ENCODE peak calls at places on chromosomes 16 and 17, in four cellular contexts. N, D, K and Z are unnamed samples.

GRCh38 chr16:30069575-30070462 is 4.3 kb downstream of the ALDOA start:
- DNase-seq in D (no peak), N (no peak), K (no peak), Z (peak)

GRCh38 chr17:19378416-19379293 is at the start of gene MAPK7:
- DNase-seq in N (no peak), K (no peak), D (no peak), Z (no peak)

GRCh38 chr17:28735242-28735722 is 6.7 kb downstream of the NEK8 start:
- DNase-seq in D (peak), N (no peak), K (no peak), Z (no peak)

GRCh38 chr17:74356640-74357465 is 4.8 kb downstream of the BTBD17 start:
- DNase-seq in D (no peak), N (peak), K (no peak), Z (no peak)

GRCh38 chr17:72710834-72711233 is 381.7 kb downstream of the SLC39A11 start:
- DNase-seq in K (peak), D (no peak), N (no peak), Z (no peak)

GRCh38 chr17:80845863-80846671 is 145.6 kb upstream of the CHMP6 start:
- DNase-seq in K (no peak), D (no peak), N (no peak), Z (no peak)

GRCh38 chr16:9364721-9365693 is 273.6 kb downstream of the HAPSTR1 start:
- DNase-seq in K (peak), N (no peak), D (no peak), Z (peak)

GRCh38 chr16:50297301-50298074 is 31.1 kb downstream of the ADCY7 start:
- DNase-seq in K (peak), D (no peak), N (no peak), Z (peak)

GRCh38 chr17:9628509-9628908 is 16.8 kb upstream of the USP43 start:
- DNase-seq in N (no peak), K (no peak), D (no peak), Z (no peak)

GRCh38 chr17:4332296-4332970 is 34.0 kb downstream of the UBE2G1 start:
- DNase-seq in K (no peak), D (no peak), N (peak), Z (no peak)

GRCh38 chr16:46727630-46728029 is 20.5 kb downstream of the MYLK3 start:
- DNase-seq in D (no peak), N (no peak), K (no peak), Z (no peak)

GRCh38 chr17:82437325-82437668 is 13.3 kb downstream of the CYBC1 start:
- DNase-seq in N (no peak), D (no peak), K (no peak), Z (peak)

GRCh38 chr17:6054372-6054771 is 15.8 kb upstream of the WSCD1 start:
- DNase-seq in N (no peak), D (no peak), K (no peak), Z (no peak)

GRCh38 chr17:40069751-40070643 is 7.2 kb downstream of the THRA start:
- DNase-seq in D (peak), K (no peak), N (no peak), Z (peak)

GRCh38 chr17:1142503-1143095 is 37.2 kb downstream of the ABR start:
- DNase-seq in N (no peak), K (no peak), D (no peak), Z (no peak)

GRCh38 chr16:17939723-17940122 is 396.8 kb downstream of the NPIPA8 start:
- DNase-seq in D (no peak), K (no peak), N (no peak), Z (no peak)

GRCh38 chr16:79560923-79561322 is 39.6 kb downstream of the MAF start:
- DNase-seq in K (no peak), N (no peak), D (no peak), Z (no peak)

GRCh38 chr17:49566668-49567071 is 9.0 kb upstream of the NXPH3 start:
- DNase-seq in N (no peak), D (no peak), K (no peak), Z (no peak)

GRCh38 chr16:64132686-64133085 is 989.2 kb downstream of the CDH11 start:
- DNase-seq in D (no peak), N (no peak), K (no peak), Z (no peak)

GRCh38 chr16:3909791-3910583 is 29.5 kb upstream of the CREBBP start:
- DNase-seq in D (no peak), N (no peak), K (no peak), Z (no peak)

GRCh38 chr17:45334701-45335677 is 18.2 kb upstream of the MAP3K14 start:
- DNase-seq in N (no peak), K (no peak), D (no peak), Z (no peak)

GRCh38 chr17:65820306-65820705 is 258.9 kb upstream of the AXIN2 start:
- DNase-seq in D (no peak), K (no peak), N (no peak), Z (no peak)

GRCh38 chr17:61635913-61636432 is 45.0 kb upstream of the NACA2 start:
- DNase-seq in K (peak), D (peak), N (peak), Z (peak)

GRCh38 chr16:46866286-46866685 is 17.9 kb upstream of the GPT2 start:
- DNase-seq in N (no peak), D (no peak), K (no peak), Z (no peak)

GRCh38 chr17:3827124-3827773 is 18.8 kb downstream of the NCBP3 start:
- DNase-seq in D (peak), N (peak), K (peak), Z (peak)

GRCh38 chr16:88299751-88300462 is 82.9 kb upstream of the ZNF469 start:
- DNase-seq in D (no peak), N (no peak), K (no peak), Z (no peak)

GRCh38 chr16:70298988-70299938 is at the start of gene DDX19B:
- DNase-seq in D (peak), K (peak), N (peak), Z (peak)

GRCh38 chr17:82303944-82304808 is 13.2 kb downstream of the CD7 start:
- DNase-seq in K (no peak), D (peak), N (no peak), Z (peak)

DNA sequence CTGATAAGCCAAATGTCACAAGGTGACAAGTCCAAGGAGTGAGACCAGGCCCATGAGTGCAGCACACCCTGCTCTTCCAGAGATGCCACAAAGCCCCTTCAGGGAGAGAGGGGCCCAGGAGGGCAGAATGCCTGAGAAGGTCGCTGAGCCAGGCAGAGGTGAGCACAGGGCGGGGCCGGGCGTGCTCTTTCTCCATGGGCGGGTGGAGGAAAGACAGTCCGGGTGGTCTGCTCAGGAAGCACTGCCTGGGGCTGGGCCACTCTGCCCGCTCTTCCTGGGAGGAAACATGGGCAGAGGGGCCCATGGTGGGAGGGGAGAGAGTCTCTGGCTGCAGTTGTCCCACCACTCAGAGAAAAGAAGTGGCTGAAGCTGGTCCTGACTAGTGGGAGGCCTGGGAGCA is 10.3 kb upstream of the SREBF1 start:
- DNase-seq in K (no peak), D (no peak), N (no peak), Z (no peak)
- TF ChIP-seq FOXJ3 in K (no peak), D (no peak), N (no peak), Z (no peak)

GRCh38 chr17:78709119-78709681 is 72.9 kb downstream of the CYTH1 start:
- DNase-seq in K (no peak), D (no peak), N (no peak), Z (no peak)
- TF ChIP-seq FOXJ3 in K (no peak), D (no peak), N (no peak), Z (no peak)

GRCh38 chr16:23225109-23225508 is 42.6 kb downstream of the SCNN1G start:
- DNase-seq in K (no peak), D (no peak), N (no peak), Z (no peak)

GRCh38 chr16:23223368-23223767 is 40.8 kb downstream of the SCNN1G start:
- DNase-seq in D (no peak), K (no peak), N (no peak), Z (no peak)

GRCh38 chr16:23225634-23226033 is 43.1 kb downstream of the SCNN1G start:
- DNase-seq in D (no peak), N (no peak), K (no peak), Z (no peak)

GRCh38 chr16:23229714-23230113 is 47.2 kb downstream of the SCNN1G start:
- DNase-seq in K (no peak), N (no peak), D (no peak), Z (no peak)

GRCh38 chr16:23227529-23227928 is 45.0 kb downstream of the SCNN1G start:
- DNase-seq in K (no peak), N (no peak), D (peak), Z (no peak)
- TF ChIP-seq FOXJ3 in K (no peak), N (no peak), D (no peak), Z (no peak)

GRCh38 chr16:85479972-85480726 is 133.0 kb upstream of the GSE1 start:
- DNase-seq in N (peak), K (no peak), D (no peak), Z (no peak)
- TF ChIP-seq FOXJ3 in N (no peak), K (no peak), D (no peak), Z (no peak)

DNA sequence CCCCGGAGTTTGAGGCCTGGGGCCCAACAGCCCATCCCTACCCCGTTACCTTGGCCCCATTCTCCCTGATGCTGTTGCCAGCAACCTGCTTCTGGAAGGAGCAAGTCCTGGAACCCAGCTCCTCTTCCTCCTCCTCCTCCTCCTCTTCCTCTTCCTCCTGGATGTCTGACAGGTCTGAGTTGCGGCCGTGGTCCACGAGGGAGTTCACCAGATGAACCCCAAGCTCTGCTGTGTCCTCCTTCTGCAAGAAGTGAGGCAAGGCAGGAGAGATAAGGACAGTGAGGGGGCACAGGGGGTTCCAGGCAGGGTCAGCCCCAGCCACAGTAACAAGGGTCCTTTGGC is 18.7 kb downstream of the TSPOAP1 start:
- DNase-seq in K (no peak), N (no peak), D (no peak), Z (peak)
- TF ChIP-seq FOXJ3 in K (no peak), N (no peak), D (no peak), Z (no peak)